ENCODE peak calls at places on chromosomes 11 and 22, in four cellular contexts. A is NCI-H345; C is foreskin fibroblast; P is stimulated activated CD8-positive, alpha-beta memory T cell treated with anti-CD3 and anti-CD28 coated beads, Interleukin-15, amount 100 ng/mL, for 4 hours. F is an unnamed sample.

GRCh38 chr11:57920971-57921370 is 102.7 kb upstream of the OR9Q1 start:
- DNase-seq in C (no peak), P (no peak), A (no peak), F (no peak)

GRCh38 chr11:17921620-17922473 is 91.0 kb downstream of the SERGEF start:
- DNase-seq in P (no peak), C (peak), A (no peak), F (no peak)

GRCh38 chr11:551596-551995 is 8.9 kb downstream of the LMNTD2 start:
- DNase-seq in A (no peak), P (no peak), C (no peak), F (no peak)

GRCh38 chr11:106524446-106524845 is 447.0 kb downstream of the AASDHPPT start:
- DNase-seq in P (no peak), C (no peak), A (no peak), F (no peak)

GRCh38 chr11:47980907-47981621 is 705 bp downstream of the PTPRJ start:
- DNase-seq in C (peak), A (peak), P (no peak), F (no peak)

GRCh38 chr11:113856966-113857759 is 18.2 kb downstream of the USP28 start:
- DNase-seq in P (no peak), C (no peak), A (no peak), F (no peak)

GRCh38 chr22:27139935-27140493 is 482.6 kb downstream of the MIAT start:
- DNase-seq in A (no peak), P (no peak), C (peak), F (no peak)

GRCh38 chr11:120153221-120153620 is 15.3 kb upstream of the TRIM29 start:
- DNase-seq in C (no peak), A (no peak), P (no peak), F (no peak)

GRCh38 chr11:91795139-91795887 is 429.3 kb upstream of the FAT3 start:
- DNase-seq in A (no peak), C (no peak), P (no peak), F (no peak)

GRCh38 chr22:47553436-47553835 is 791.0 kb downstream of the TBC1D22A start:
- DNase-seq in C (no peak), A (no peak), P (no peak), F (no peak)

GRCh38 chr11:6334806-6335205 is 14.5 kb upstream of the CAVIN3 start:
- DNase-seq in C (no peak), A (no peak), P (no peak), F (no peak)

GRCh38 chr11:2747236-2748015 is 47.6 kb upstream of the KCNQ1OT1 start:
- DNase-seq in C (no peak), P (no peak), A (no peak), F (no peak)

GRCh38 chr11:128865490-128865889 is 1.6 kb downstream of the KCNJ1 start:
- DNase-seq in A (no peak), C (no peak), P (no peak), F (no peak)

GRCh38 chr11:10605941-10606381 is 37.5 kb upstream of the LYVE1 start:
- DNase-seq in P (no peak), C (peak), A (no peak), F (no peak)

GRCh38 chr11:131474947-131475346 is 104.5 kb downstream of the NTM start:
- DNase-seq in A (no peak), C (no peak), P (no peak), F (no peak)

GRCh38 chr22:20025401-20026203 is 4.7 kb downstream of the TANGO2 start:
- DNase-seq in P (no peak), A (no peak), C (no peak), F (no peak)

F was measured in NCI-H748 treated with DMSO at 0.1 percent for 48 hours.